ENCODE peak calls at places on chromosomes 16 and 17, in seven cellular contexts. One of them, this sample, is unnamed.

GRCh38 chr17:18888766-18889290 is 30.9 kb downstream of the PRPSAP2 start:
- DNase-seq in lung: no peak
- DNase-seq in IMR-90: no peak
- DNase-seq in fibroblast of lung: no peak
- DNase-seq in RWPE2: no peak
- DNase-seq in CD8-positive, alpha-beta T cell: no peak
- DNase-seq in ascending aorta: no peak
- DNase-seq in this sample: no peak

GRCh38 chr17:78831688-78832540 is 8.7 kb downstream of the USP36 start:
- DNase-seq in lung: no peak
- DNase-seq in IMR-90: no peak
- DNase-seq in fibroblast of lung: no peak
- DNase-seq in RWPE2: no peak
- DNase-seq in CD8-positive, alpha-beta T cell: no peak
- DNase-seq in ascending aorta: no peak
- DNase-seq in this sample: no peak

GRCh38 chr16:3640632-3641501 is 13.6 kb upstream of the DNASE1 start:
- DNase-seq in lung: no peak
- DNase-seq in IMR-90: no peak
- DNase-seq in fibroblast of lung: no peak
- DNase-seq in RWPE2: no peak
- DNase-seq in CD8-positive, alpha-beta T cell: no peak
- DNase-seq in ascending aorta: no peak
- DNase-seq in this sample: no peak

GRCh38 chr16:3548445-3548844 is 28.8 kb downstream of the NLRC3 start:
- DNase-seq in lung: no peak
- DNase-seq in IMR-90: no peak
- DNase-seq in fibroblast of lung: no peak
- DNase-seq in RWPE2: no peak
- DNase-seq in CD8-positive, alpha-beta T cell: no peak
- DNase-seq in ascending aorta: no peak
- DNase-seq in this sample: no peak

GRCh38 chr17:74008196-74008595 is 195.3 kb upstream of the RPL38 start:
- DNase-seq in lung: no peak
- DNase-seq in IMR-90: no peak
- DNase-seq in fibroblast of lung: no peak
- DNase-seq in RWPE2: no peak
- DNase-seq in CD8-positive, alpha-beta T cell: peak
- DNase-seq in ascending aorta: no peak
- DNase-seq in this sample: no peak

GRCh38 chr17:81428521-81428920 is 33.3 kb downstream of the BAHCC1 start:
- DNase-seq in lung: no peak
- DNase-seq in IMR-90: no peak
- DNase-seq in fibroblast of lung: no peak
- DNase-seq in RWPE2: no peak
- DNase-seq in CD8-positive, alpha-beta T cell: no peak
- DNase-seq in ascending aorta: no peak
- DNase-seq in this sample: no peak

GRCh38 chr16:84055366-84055765 is 12.8 kb upstream of the SLC38A8 start:
- DNase-seq in lung: no peak
- DNase-seq in IMR-90: no peak
- DNase-seq in fibroblast of lung: peak
- DNase-seq in RWPE2: no peak
- DNase-seq in CD8-positive, alpha-beta T cell: no peak
- DNase-seq in ascending aorta: no peak
- DNase-seq in this sample: no peak

GRCh38 chr17:73141411-73141810 is 23.4 kb upstream of the SSTR2 start:
- DNase-seq in lung: no peak
- DNase-seq in IMR-90: no peak
- DNase-seq in fibroblast of lung: no peak
- DNase-seq in RWPE2: no peak
- DNase-seq in CD8-positive, alpha-beta T cell: no peak
- DNase-seq in ascending aorta: no peak
- DNase-seq in this sample: no peak

GRCh38 chr16:54285414-54286066 is 1.0 kb downstream of the IRX3 start:
- DNase-seq in lung: no peak
- DNase-seq in IMR-90: no peak
- DNase-seq in fibroblast of lung: peak
- DNase-seq in RWPE2: peak
- DNase-seq in CD8-positive, alpha-beta T cell: no peak
- DNase-seq in ascending aorta: no peak
- DNase-seq in this sample: no peak

GRCh38 chr17:10398352-10398751 is 23.4 kb downstream of the MYH8 start:
- DNase-seq in lung: no peak
- DNase-seq in IMR-90: no peak
- DNase-seq in fibroblast of lung: no peak
- DNase-seq in RWPE2: no peak
- DNase-seq in CD8-positive, alpha-beta T cell: no peak
- DNase-seq in ascending aorta: no peak
- DNase-seq in this sample: no peak

GRCh38 chr16:77344306-77344705 is 90.5 kb downstream of the ADAMTS18 start:
- DNase-seq in lung: no peak
- DNase-seq in IMR-90: no peak
- DNase-seq in fibroblast of lung: peak
- DNase-seq in RWPE2: no peak
- DNase-seq in CD8-positive, alpha-beta T cell: no peak
- DNase-seq in ascending aorta: no peak
- DNase-seq in this sample: no peak

GRCh38 chr17:65394811-65395472 is 166.5 kb downstream of the AXIN2 start:
- DNase-seq in lung: no peak
- DNase-seq in IMR-90: no peak
- DNase-seq in fibroblast of lung: no peak
- DNase-seq in RWPE2: no peak
- DNase-seq in CD8-positive, alpha-beta T cell: no peak
- DNase-seq in ascending aorta: no peak
- DNase-seq in this sample: no peak

GRCh38 chr17:27333410-27333980 is 39.6 kb downstream of the WSB1 start:
- DNase-seq in lung: no peak
- DNase-seq in IMR-90: no peak
- DNase-seq in fibroblast of lung: no peak
- DNase-seq in RWPE2: no peak
- DNase-seq in CD8-positive, alpha-beta T cell: peak
- DNase-seq in ascending aorta: no peak
- DNase-seq in this sample: no peak

GRCh38 chr17:38350035-38350434 is 1.6 kb upstream of the SOCS7 start:
- DNase-seq in lung: no peak
- DNase-seq in IMR-90: no peak
- DNase-seq in fibroblast of lung: no peak
- DNase-seq in RWPE2: no peak
- DNase-seq in CD8-positive, alpha-beta T cell: no peak
- DNase-seq in ascending aorta: no peak
- DNase-seq in this sample: no peak

GRCh38 chr16:78955206-78955605 is 645.3 kb downstream of the MAF start:
- DNase-seq in lung: no peak
- DNase-seq in IMR-90: no peak
- DNase-seq in fibroblast of lung: no peak
- DNase-seq in RWPE2: no peak
- DNase-seq in CD8-positive, alpha-beta T cell: no peak
- DNase-seq in ascending aorta: no peak
- DNase-seq in this sample: no peak

GRCh38 chr17:78935419-78936323 is 10.5 kb upstream of the TIMP2 start:
- DNase-seq in lung: peak
- DNase-seq in IMR-90: peak
- DNase-seq in fibroblast of lung: peak
- DNase-seq in RWPE2: no peak
- DNase-seq in CD8-positive, alpha-beta T cell: no peak
- DNase-seq in ascending aorta: peak
- DNase-seq in this sample: no peak

GRCh38 chr16:30996324-30996999 is 11.5 kb downstream of the HSD3B7 start:
- DNase-seq in lung: no peak
- DNase-seq in IMR-90: no peak
- DNase-seq in fibroblast of lung: no peak
- DNase-seq in RWPE2: no peak
- DNase-seq in CD8-positive, alpha-beta T cell: no peak
- DNase-seq in ascending aorta: no peak
- DNase-seq in this sample: no peak

DNA sequence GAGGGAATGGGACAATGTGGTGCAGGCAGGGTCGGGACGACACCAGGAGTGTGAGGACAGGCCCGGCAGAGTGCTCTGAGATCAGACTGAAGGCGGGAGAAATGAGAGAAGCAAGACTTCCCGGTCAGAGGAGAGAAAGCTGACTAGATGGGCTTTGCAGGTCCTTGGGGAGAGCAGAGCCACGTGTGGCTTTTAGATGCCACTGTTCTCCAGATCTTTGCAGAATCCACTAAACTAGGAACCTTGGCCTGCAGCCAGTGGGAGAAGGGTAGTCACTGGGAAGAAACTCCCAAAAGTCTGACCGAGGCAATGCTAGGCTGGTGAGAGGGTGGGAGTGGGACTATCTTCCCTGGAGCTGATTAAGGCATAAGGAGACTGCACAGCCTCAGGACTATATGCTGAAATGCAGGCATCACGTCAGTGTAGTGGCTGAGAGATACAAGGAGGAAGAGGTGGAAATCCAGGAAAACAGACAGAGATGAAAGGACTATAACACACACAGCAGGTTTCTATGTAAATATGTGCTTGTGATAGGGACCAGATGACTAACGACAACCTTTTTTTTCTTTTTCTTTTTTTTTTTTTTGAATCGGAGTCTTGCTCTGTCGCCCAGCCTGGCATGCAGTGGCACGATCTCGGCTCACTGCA is 2.3 kb upstream of the GSDMA start:
- DNase-seq in lung: no peak
- DNase-seq in IMR-90: no peak
- DNase-seq in fibroblast of lung: no peak
- DNase-seq in RWPE2: no peak
- DNase-seq in CD8-positive, alpha-beta T cell: no peak
- DNase-seq in ascending aorta: no peak
- DNase-seq in this sample: no peak
- H3K27ac ChIP-seq in lung: no peak
- H3K27ac ChIP-seq in IMR-90: no peak
- H3K27ac ChIP-seq in fibroblast of lung: no peak
- H3K27ac ChIP-seq in RWPE2: no peak
- H3K27ac ChIP-seq in CD8-positive, alpha-beta T cell: no peak
- H3K27ac ChIP-seq in ascending aorta: no peak
- H3K27ac ChIP-seq in this sample: no peak

GRCh38 chr17:59779521-59779920 is 72.1 kb downstream of the VMP1 start:
- DNase-seq in lung: no peak
- DNase-seq in IMR-90: no peak
- DNase-seq in fibroblast of lung: no peak
- DNase-seq in RWPE2: no peak
- DNase-seq in CD8-positive, alpha-beta T cell: no peak
- DNase-seq in ascending aorta: no peak
- DNase-seq in this sample: no peak

GRCh38 chr17:59786213-59786535 is 78.7 kb downstream of the VMP1 start:
- DNase-seq in lung: no peak
- DNase-seq in IMR-90: no peak
- DNase-seq in fibroblast of lung: no peak
- DNase-seq in RWPE2: no peak
- DNase-seq in CD8-positive, alpha-beta T cell: no peak
- DNase-seq in ascending aorta: no peak
- DNase-seq in this sample: no peak

GRCh38 chr17:59786536-59787319 is 79.3 kb downstream of the VMP1 start:
- DNase-seq in lung: peak
- DNase-seq in IMR-90: peak
- DNase-seq in fibroblast of lung: peak
- DNase-seq in RWPE2: peak
- DNase-seq in CD8-positive, alpha-beta T cell: peak
- DNase-seq in ascending aorta: peak
- DNase-seq in this sample: peak

GRCh38 chr17:59785091-59785799 is 77.8 kb downstream of the VMP1 start:
- DNase-seq in lung: no peak
- DNase-seq in IMR-90: no peak
- DNase-seq in fibroblast of lung: no peak
- DNase-seq in RWPE2: no peak
- DNase-seq in CD8-positive, alpha-beta T cell: no peak
- DNase-seq in ascending aorta: no peak
- DNase-seq in this sample: no peak

GRCh38 chr17:59783221-59784016 is 76.0 kb downstream of the VMP1 start:
- DNase-seq in lung: no peak
- DNase-seq in IMR-90: peak
- DNase-seq in fibroblast of lung: peak
- DNase-seq in RWPE2: no peak
- DNase-seq in CD8-positive, alpha-beta T cell: no peak
- DNase-seq in ascending aorta: no peak
- DNase-seq in this sample: no peak
- H3K27ac ChIP-seq in lung: peak
- H3K27ac ChIP-seq in IMR-90: peak
- H3K27ac ChIP-seq in fibroblast of lung: peak
- H3K27ac ChIP-seq in RWPE2: peak
- H3K27ac ChIP-seq in CD8-positive, alpha-beta T cell: peak
- H3K27ac ChIP-seq in ascending aorta: peak
- H3K27ac ChIP-seq in this sample: peak

DNA sequence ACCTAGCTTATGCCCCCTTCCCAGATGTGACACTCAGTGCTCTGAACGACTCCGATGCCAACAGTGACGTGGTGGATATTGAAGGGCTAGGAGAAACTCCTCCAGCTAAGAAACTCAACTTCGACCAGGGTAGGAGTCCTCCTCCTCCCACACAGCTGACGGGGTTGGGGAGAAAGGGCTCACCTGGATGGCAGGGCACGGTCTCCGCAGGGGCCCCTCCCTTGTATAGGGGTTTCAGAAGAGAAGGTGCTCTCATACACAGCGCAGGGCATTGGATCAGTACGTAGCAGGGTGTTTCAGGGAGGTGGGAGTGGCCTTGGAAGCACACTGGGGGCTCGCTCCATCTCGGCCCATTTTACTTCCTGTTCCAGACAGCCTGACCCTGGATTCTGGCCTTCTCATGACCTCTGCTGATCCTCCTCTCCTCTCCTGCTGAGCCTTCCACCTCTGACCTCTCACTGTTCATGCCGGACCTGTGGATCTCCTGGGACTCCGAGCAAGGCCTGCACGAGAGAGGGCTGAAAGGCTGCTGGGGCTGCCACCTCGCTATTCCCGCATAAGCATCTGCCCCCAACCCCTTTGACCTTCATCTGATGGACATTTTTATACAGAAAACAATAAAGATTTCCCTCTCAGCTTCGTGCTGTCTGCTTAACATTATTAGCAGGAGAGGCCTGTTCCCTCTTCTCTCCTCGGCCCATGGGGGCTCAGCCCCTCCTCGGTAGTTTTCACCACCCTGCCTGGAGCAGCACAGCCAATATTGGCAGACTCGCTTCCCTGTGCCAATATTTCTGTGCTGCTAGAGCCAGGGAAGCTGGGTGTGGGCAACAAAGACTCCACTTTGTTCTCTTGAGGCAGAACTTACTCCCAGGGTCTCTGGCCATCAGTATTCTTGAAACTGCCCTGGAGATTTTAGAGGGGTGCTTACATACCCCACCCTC is 4.7 kb downstream of the RNASEK start:
- DNase-seq in lung: no peak
- DNase-seq in IMR-90: no peak
- DNase-seq in fibroblast of lung: no peak
- DNase-seq in RWPE2: no peak
- DNase-seq in CD8-positive, alpha-beta T cell: no peak
- DNase-seq in ascending aorta: no peak
- DNase-seq in this sample: no peak
- H3K27ac ChIP-seq in lung: peak
- H3K27ac ChIP-seq in IMR-90: no peak
- H3K27ac ChIP-seq in fibroblast of lung: no peak
- H3K27ac ChIP-seq in RWPE2: no peak
- H3K27ac ChIP-seq in CD8-positive, alpha-beta T cell: no peak
- H3K27ac ChIP-seq in ascending aorta: peak
- H3K27ac ChIP-seq in this sample: peak

DNA sequence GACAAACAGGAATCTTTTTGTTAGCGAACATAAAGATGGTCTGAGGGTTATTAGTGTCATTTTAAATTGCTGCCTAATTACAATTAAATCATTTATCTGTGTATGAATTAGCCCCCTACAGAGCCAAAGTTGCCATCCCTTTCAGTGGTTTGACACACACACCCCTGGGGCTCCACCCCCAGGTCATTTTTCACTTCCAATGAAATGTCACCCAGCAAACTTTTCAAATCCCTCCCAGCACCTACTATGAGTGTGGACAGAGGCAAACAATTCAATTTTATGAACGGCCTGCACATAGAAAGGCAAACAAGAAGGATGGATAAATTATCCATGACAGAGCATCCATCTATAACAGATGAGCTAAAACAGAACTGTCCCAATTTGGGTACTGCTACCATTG is 2.4 kb downstream of the MYH10 start:
- DNase-seq in lung: no peak
- DNase-seq in IMR-90: no peak
- DNase-seq in fibroblast of lung: peak
- DNase-seq in RWPE2: no peak
- DNase-seq in CD8-positive, alpha-beta T cell: no peak
- DNase-seq in ascending aorta: no peak
- DNase-seq in this sample: no peak
- H3K27ac ChIP-seq in lung: no peak
- H3K27ac ChIP-seq in IMR-90: no peak
- H3K27ac ChIP-seq in fibroblast of lung: no peak
- H3K27ac ChIP-seq in RWPE2: no peak
- H3K27ac ChIP-seq in CD8-positive, alpha-beta T cell: no peak
- H3K27ac ChIP-seq in ascending aorta: peak
- H3K27ac ChIP-seq in this sample: no peak